ENCODE peak calls at places on chromosomes 2 and 18, in eight cellular contexts. H is GM23248, U is sigmoid colon, P is breast epithelium, W is WERI-Rb-1, O is transverse colon, J is heart left ventricle, V is PC-9. C is an unnamed sample. For H3K36me3, the result is how much of the 10 kb centered on the place peaks cover.

GRCh38 chr2:209532321-209532720 is 108.5 kb downstream of the MAP2 start:
- DNase-seq in H (no peak), U (no peak), P (no peak), W (no peak), O (no peak), J (no peak), V (no peak), C (no peak)

GRCh38 chr2:231785822-231786176 is 446 bp upstream of the COPS7B start:
- DNase-seq in H (no peak), U (no peak), P (no peak), W (no peak), O (no peak), J (no peak), V (no peak), C (no peak)

GRCh38 chr2:189534854-189535253 is 45.7 kb downstream of the SLC40A1 start:
- DNase-seq in H (peak), U (no peak), P (no peak), W (no peak), O (no peak), J (no peak), V (peak), C (no peak)

GRCh38 chr2:109481196-109481555 is 132.6 kb downstream of the SEPTIN10 start:
- DNase-seq in H (no peak), U (no peak), P (peak), W (no peak), O (peak), J (no peak), V (no peak), C (peak)

GRCh38 chr2:64017811-64018714 is 1.2 kb downstream of the VPS54 start:
- DNase-seq in H (peak), U (no peak), P (no peak), W (no peak), O (peak), J (no peak), V (no peak), C (no peak)

GRCh38 chr2:157052685-157053224 is 204.8 kb upstream of the GALNT5 start:
- DNase-seq in H (peak), U (no peak), P (no peak), W (no peak), O (no peak), J (no peak), V (no peak), C (no peak)

GRCh38 chr2:29241341-29241740 is 126.1 kb downstream of the CLIP4 start:
- DNase-seq in H (no peak), U (peak), P (no peak), W (no peak), O (no peak), J (no peak), V (no peak), C (no peak)

GRCh38 chr18:54203914-54204313 is 20.6 kb downstream of the MBD2 start:
- DNase-seq in H (no peak), U (no peak), P (no peak), W (no peak), O (no peak), J (no peak), V (no peak), C (no peak)

GRCh38 chr2:3222636-3223035 is 155.0 kb downstream of the EIPR1 start:
- DNase-seq in H (no peak), U (no peak), P (peak), W (no peak), O (no peak), J (no peak), V (no peak), C (no peak)

GRCh38 chr2:84435331-84436081 is 23.6 kb downstream of the SUCLG1 start:
- DNase-seq in H (peak), U (no peak), P (no peak), W (no peak), O (no peak), J (peak), V (no peak), C (no peak)

GRCh38 chr2:43748333-43748732 is 25.5 kb upstream of the DYNC2LI1 start:
- DNase-seq in H (no peak), U (no peak), P (no peak), W (no peak), O (no peak), J (no peak), V (no peak), C (no peak)

GRCh38 chr2:84048964-84049363 is 410.1 kb downstream of the SUCLG1 start:
- DNase-seq in H (no peak), U (no peak), P (no peak), W (no peak), O (no peak), J (no peak), V (no peak), C (no peak)

GRCh38 chr2:178928077-178928476 is 120.9 kb upstream of the TTN start:
- DNase-seq in H (no peak), U (no peak), P (no peak), W (no peak), O (no peak), J (no peak), V (no peak), C (no peak)

GRCh38 chr2:170716851-170717598 is 1.9 kb downstream of the SP5 start:
- DNase-seq in H (peak), U (peak), P (no peak), W (no peak), O (peak), J (peak), V (no peak), C (peak)

GRCh38 chr2:974054-974453 is 23.4 kb downstream of the SNTG2 start:
- DNase-seq in H (no peak), U (no peak), P (no peak), W (no peak), O (no peak), J (no peak), V (no peak), C (no peak)

GRCh38 chr2:191935247-191935646 is 88.4 kb upstream of the CAVIN2 start:
- DNase-seq in H (no peak), U (no peak), P (no peak), W (peak), O (no peak), J (no peak), V (no peak), C (peak)

GRCh38 chr18:27602092-27602491 is 417.0 kb upstream of the CHST9 start:
- DNase-seq in H (no peak), U (no peak), P (no peak), W (no peak), O (no peak), J (no peak), V (no peak), C (no peak)

GRCh38 chr18:53375641-53376040 is 848.8 kb downstream of the MBD2 start:
- DNase-seq in H (no peak), U (no peak), P (no peak), W (no peak), O (peak), J (no peak), V (no peak), C (peak)

GRCh38 chr2:15636972-15637785 is 45.5 kb downstream of the DDX1 start:
- DNase-seq in H (peak), U (no peak), P (no peak), W (peak), O (peak), J (peak), V (no peak), C (no peak)

GRCh38 chr2:65198737-65199136 is 28.9 kb upstream of the ACTR2 start:
- DNase-seq in H (peak), U (no peak), P (no peak), W (no peak), O (no peak), J (peak), V (no peak), C (no peak)

GRCh38 chr2:122643725-122644329 is 888.4 kb downstream of the TSN start:
- DNase-seq in H (peak), U (no peak), P (no peak), W (no peak), O (no peak), J (no peak), V (peak), C (no peak)

GRCh38 chr2:54636425-54637139 is 86.9 kb upstream of the EML6 start:
- DNase-seq in H (peak), U (no peak), P (no peak), W (no peak), O (no peak), J (no peak), V (no peak), C (no peak)

GRCh38 chr2:1990724-1991123 is 246.4 kb upstream of the PXDN start:
- DNase-seq in H (peak), U (peak), P (no peak), W (no peak), O (no peak), J (peak), V (no peak), C (no peak)

GRCh38 chr2:27823135-27823534 is 51.6 kb downstream of the MRPL33 start:
- DNase-seq in H (no peak), U (no peak), P (no peak), W (no peak), O (no peak), J (no peak), V (no peak), C (no peak)

GRCh38 chr2:27822049-27822448 is 50.5 kb downstream of the MRPL33 start:
- DNase-seq in H (no peak), U (no peak), P (no peak), W (no peak), O (no peak), J (no peak), V (no peak), C (no peak)

GRCh38 chr2:27828305-27828704 is 56.8 kb downstream of the MRPL33 start:
- DNase-seq in H (no peak), U (no peak), P (no peak), W (no peak), O (no peak), J (no peak), V (peak), C (no peak)

GRCh38 chr2:27823564-27823963 is 52.0 kb downstream of the MRPL33 start:
- DNase-seq in H (no peak), U (no peak), P (no peak), W (no peak), O (no peak), J (no peak), V (no peak), C (no peak)

DNA sequence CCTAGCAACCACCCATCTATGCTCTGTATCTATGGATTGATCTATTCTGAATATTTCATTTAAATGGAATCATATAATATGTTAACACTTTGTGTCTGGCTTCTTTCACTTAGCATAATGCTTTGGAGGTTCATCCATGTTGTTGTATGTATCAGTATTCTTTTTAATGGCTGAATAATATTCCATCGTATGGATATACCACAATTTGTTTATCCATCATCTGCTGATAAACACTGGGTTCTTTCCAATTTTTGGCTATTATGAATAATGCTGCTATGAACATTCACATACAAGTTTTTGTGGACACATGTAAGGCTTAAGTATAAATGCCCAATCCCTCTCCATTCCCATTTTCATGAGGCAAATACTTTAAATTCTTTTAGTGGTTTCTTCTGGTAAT is 52.9 kb downstream of the MRPL33 start:
- DNase-seq in H (no peak), U (no peak), P (no peak), W (no peak), O (no peak), J (no peak), V (no peak), C (no peak)
- H3K27ac ChIP-seq in H (no peak), U (no peak), P (no peak), W (no peak), O (no peak), J (no peak), V (no peak), C (no peak)

GRCh38 chr2:47414682-47415458 is 11.9 kb downstream of the MSH2 start:
- DNase-seq in H (no peak), U (no peak), P (no peak), W (no peak), O (no peak), J (no peak), V (no peak), C (no peak)

GRCh38 chr2:47422560-47422959 is 19.6 kb downstream of the MSH2 start:
- DNase-seq in H (peak), U (no peak), P (no peak), W (no peak), O (no peak), J (no peak), V (peak), C (no peak)

GRCh38 chr2:47422016-47422415 is 19.1 kb downstream of the MSH2 start:
- DNase-seq in H (peak), U (no peak), P (no peak), W (no peak), O (no peak), J (no peak), V (no peak), C (no peak)

GRCh38 chr2:47420214-47420613 is 17.3 kb downstream of the MSH2 start:
- DNase-seq in H (no peak), U (no peak), P (no peak), W (no peak), O (no peak), J (no peak), V (no peak), C (no peak)
- H3K36me3 ChIP-seq in H (under half), U (under half), P (under half), W (half or more), O (under half), J (half or more), V (half or more), C (half or more)

GRCh38 chr2:218386505-218387368 is 4.7 kb downstream of the SLC11A1 start:
- DNase-seq in H (no peak), U (no peak), P (no peak), W (no peak), O (no peak), J (no peak), V (no peak), C (no peak)
- H3K4me3 ChIP-seq in H (no peak), U (no peak), P (peak), W (no peak), O (no peak), J (no peak), V (peak), C (peak)

GRCh38 chr2:30481323-30481800 is 34.3 kb downstream of the LCLAT1 start:
- DNase-seq in H (no peak), U (no peak), P (no peak), W (no peak), O (peak), J (peak), V (no peak), C (peak)
- H3K27ac ChIP-seq in H (no peak), U (peak), P (no peak), W (no peak), O (peak), J (peak), V (no peak), C (no peak)

GRCh38 chr18:23537274-23537673 is 34.0 kb downstream of the RMC1 start:
- DNase-seq in H (no peak), U (no peak), P (no peak), W (no peak), O (no peak), J (no peak), V (no peak), C (no peak)
- H3K36me3 ChIP-seq in H (half or more), U (under half), P (under half), W (half or more), O (under half), J (half or more), V (under half), C (half or more)

DNA sequence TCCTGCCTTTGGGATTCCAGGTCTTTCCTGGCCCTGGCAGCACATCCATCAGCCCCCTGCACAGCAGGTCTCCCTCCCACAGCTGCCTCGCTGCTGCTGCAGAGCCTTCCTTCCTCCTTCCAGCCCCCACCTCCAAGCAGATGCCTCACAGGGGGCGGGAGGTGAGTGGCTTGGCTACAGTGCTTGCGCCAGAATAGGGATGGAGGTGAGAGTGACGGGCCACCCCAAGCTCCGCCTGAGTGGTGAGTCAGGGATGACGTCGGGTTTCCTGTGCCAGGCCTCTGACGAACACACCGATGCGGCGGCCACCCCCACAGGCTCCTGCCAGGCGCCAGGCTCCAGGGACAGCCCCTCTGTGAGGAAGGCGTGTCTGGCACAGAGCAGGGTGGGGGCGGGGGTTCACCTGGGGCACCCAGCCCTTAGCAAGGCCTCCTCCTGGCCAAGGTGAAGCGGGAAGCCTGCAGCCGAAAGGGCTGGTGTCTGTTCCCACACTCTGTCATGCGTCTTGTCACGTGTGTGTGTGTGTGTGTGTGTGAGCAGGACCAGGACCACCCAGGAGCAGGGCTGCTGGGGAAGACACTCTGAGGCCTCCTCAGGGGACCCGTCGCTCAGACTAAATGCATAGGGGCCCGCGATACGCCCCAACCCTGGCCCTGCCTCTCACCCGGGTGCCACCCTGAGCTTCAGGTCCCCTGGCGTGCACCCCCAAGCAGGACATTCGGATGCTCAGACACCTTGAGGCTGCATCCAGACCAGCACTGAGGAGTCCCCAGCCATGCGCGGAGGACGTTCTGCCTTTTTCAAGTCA is 3.4 kb upstream of the DUSP2 start:
- DNase-seq in H (peak), U (peak), P (peak), W (peak), O (peak), J (peak), V (peak), C (peak)
- H3K4me3 ChIP-seq in H (no peak), U (no peak), P (peak), W (no peak), O (no peak), J (no peak), V (no peak), C (peak)

C was measured in lower lobe of right lung.